ENCODE peak calls at places on chromosomes 5 and 9, in nine cellular contexts. One of them, this sample, is unnamed.

GRCh38 chr9:113993838-113994540 is 84.1 kb downstream of the AMBP start:
- DNase-seq in mesendoderm: no peak
- DNase-seq in A172: peak; percentile 27
- DNase-seq in NCI-H1092: peak; percentile 95
- DNase-seq in endothelial cell: no peak
- DNase-seq in left ventricle myocardium superior: peak; percentile 91
- DNase-seq in LoVo: no peak
- DNase-seq in GM13977: no peak
- DNase-seq in HCT116: no peak
- DNase-seq in this sample: no peak

GRCh38 chr5:180160822-180161221 is 48.2 kb downstream of the RASGEF1C start:
- DNase-seq in HCT116: no peak
- DNase-seq in GM13977: no peak
- DNase-seq in A172: no peak
- DNase-seq in endothelial cell: no peak
- DNase-seq in mesendoderm: no peak
- DNase-seq in LoVo: no peak
- DNase-seq in NCI-H1092: no peak
- DNase-seq in left ventricle myocardium superior: no peak
- DNase-seq in this sample: no peak

GRCh38 chr9:119370816-119371215 is 1.6 kb upstream of the BRINP1 start:
- DNase-seq in A172: peak; percentile 3
- DNase-seq in mesendoderm: peak; percentile 81
- DNase-seq in left ventricle myocardium superior: peak; percentile 55
- DNase-seq in LoVo: no peak
- DNase-seq in GM13977: peak; percentile 54
- DNase-seq in endothelial cell: peak; percentile 79
- DNase-seq in NCI-H1092: no peak
- DNase-seq in HCT116: no peak
- DNase-seq in this sample: peak; percentile 87

GRCh38 chr5:125478599-125478998 is 732.2 kb upstream of the ZNF608 start:
- DNase-seq in GM13977: no peak
- DNase-seq in NCI-H1092: no peak
- DNase-seq in left ventricle myocardium superior: no peak
- DNase-seq in A172: no peak
- DNase-seq in LoVo: no peak
- DNase-seq in HCT116: no peak
- DNase-seq in endothelial cell: no peak
- DNase-seq in mesendoderm: no peak
- DNase-seq in this sample: no peak

GRCh38 chr5:104385901-104386300 is 823.3 kb upstream of the NUDT12 start:
- DNase-seq in HCT116: no peak
- DNase-seq in A172: no peak
- DNase-seq in NCI-H1092: no peak
- DNase-seq in LoVo: no peak
- DNase-seq in mesendoderm: no peak
- DNase-seq in endothelial cell: no peak
- DNase-seq in GM13977: no peak
- DNase-seq in left ventricle myocardium superior: no peak
- DNase-seq in this sample: no peak

GRCh38 chr5:64869419-64869818 is 100.7 kb downstream of the CWC27 start:
- DNase-seq in LoVo: no peak
- DNase-seq in GM13977: no peak
- DNase-seq in left ventricle myocardium superior: no peak
- DNase-seq in HCT116: peak; percentile 12
- DNase-seq in A172: peak; percentile 72
- DNase-seq in mesendoderm: peak; percentile 59
- DNase-seq in NCI-H1092: no peak
- DNase-seq in endothelial cell: no peak
- DNase-seq in this sample: peak; percentile 21

GRCh38 chr9:22073349-22073748 is 64.2 kb upstream of the CDKN2B start:
- DNase-seq in mesendoderm: no peak
- DNase-seq in A172: no peak
- DNase-seq in left ventricle myocardium superior: no peak
- DNase-seq in LoVo: no peak
- DNase-seq in GM13977: no peak
- DNase-seq in endothelial cell: no peak
- DNase-seq in NCI-H1092: no peak
- DNase-seq in HCT116: no peak
- DNase-seq in this sample: no peak

GRCh38 chr5:157324237-157324636 is 58.3 kb downstream of the CYFIP2 start:
- DNase-seq in HCT116: no peak
- DNase-seq in NCI-H1092: no peak
- DNase-seq in left ventricle myocardium superior: no peak
- DNase-seq in LoVo: no peak
- DNase-seq in endothelial cell: peak; percentile 30
- DNase-seq in A172: no peak
- DNase-seq in mesendoderm: peak; percentile 55
- DNase-seq in GM13977: no peak
- DNase-seq in this sample: peak; percentile 64

GRCh38 chr9:101564252-101564651 is 30.5 kb downstream of the PPP3R2 start:
- DNase-seq in HCT116: no peak
- DNase-seq in LoVo: no peak
- DNase-seq in NCI-H1092: no peak
- DNase-seq in GM13977: no peak
- DNase-seq in A172: no peak
- DNase-seq in endothelial cell: no peak
- DNase-seq in mesendoderm: no peak
- DNase-seq in left ventricle myocardium superior: no peak
- DNase-seq in this sample: no peak

GRCh38 chr5:130805601-130806000 is 359.5 kb downstream of the HINT1 start:
- DNase-seq in HCT116: no peak
- DNase-seq in GM13977: no peak
- DNase-seq in left ventricle myocardium superior: no peak
- DNase-seq in A172: no peak
- DNase-seq in mesendoderm: no peak
- DNase-seq in LoVo: no peak
- DNase-seq in NCI-H1092: no peak
- DNase-seq in endothelial cell: no peak
- DNase-seq in this sample: no peak

GRCh38 chr9:23041466-23041865 is 594.8 kb downstream of the DMRTA1 start:
- DNase-seq in GM13977: no peak
- DNase-seq in LoVo: no peak
- DNase-seq in HCT116: no peak
- DNase-seq in NCI-H1092: no peak
- DNase-seq in left ventricle myocardium superior: no peak
- DNase-seq in mesendoderm: no peak
- DNase-seq in endothelial cell: no peak
- DNase-seq in A172: no peak
- DNase-seq in this sample: no peak

GRCh38 chr5:116472274-116472673 is 102.3 kb downstream of the SEMA6A start:
- DNase-seq in endothelial cell: no peak
- DNase-seq in A172: no peak
- DNase-seq in mesendoderm: no peak
- DNase-seq in HCT116: no peak
- DNase-seq in NCI-H1092: no peak
- DNase-seq in GM13977: no peak
- DNase-seq in LoVo: no peak
- DNase-seq in left ventricle myocardium superior: no peak
- DNase-seq in this sample: no peak

GRCh38 chr9:97866300-97866699 is 13.3 kb downstream of the FOXE1 start:
- DNase-seq in A172: no peak
- DNase-seq in left ventricle myocardium superior: no peak
- DNase-seq in NCI-H1092: no peak
- DNase-seq in GM13977: no peak
- DNase-seq in HCT116: no peak
- DNase-seq in mesendoderm: no peak
- DNase-seq in LoVo: no peak
- DNase-seq in endothelial cell: no peak
- DNase-seq in this sample: no peak

GRCh38 chr5:150557507-150557872 is 49.6 kb downstream of the NDST1 start:
- DNase-seq in LoVo: no peak
- DNase-seq in HCT116: no peak
- DNase-seq in NCI-H1092: peak; percentile 30
- DNase-seq in A172: no peak
- DNase-seq in endothelial cell: no peak
- DNase-seq in mesendoderm: no peak
- DNase-seq in GM13977: no peak
- DNase-seq in left ventricle myocardium superior: no peak
- DNase-seq in this sample: no peak

This sample was measured in GM23338.